ENCODE peak calls at places on chromosomes 16 and 17, in four cellular contexts. E is Panc1, B is GM12878, L is GM23338. Y is an unnamed sample.

GRCh38 chr17:41532947-41533570 is 5.0 kb upstream of the KRT19 start:
- DNase-seq in E (no peak), B (no peak), L (no peak), Y (no peak)

GRCh38 chr17:80395402-80396151 is 19.4 kb upstream of the ENDOV start:
- DNase-seq in E (no peak), B (no peak), L (peak), Y (no peak)

GRCh38 chr16:87460936-87461335 is 31.9 kb downstream of the ZCCHC14 start:
- DNase-seq in E (no peak), B (no peak), L (no peak), Y (no peak)

GRCh38 chr17:78986048-78986648 is 6.4 kb upstream of the LGALS3BP start:
- DNase-seq in E (no peak), B (no peak), L (no peak), Y (no peak)

GRCh38 chr17:18960241-18960665 is 8.3 kb downstream of the SLC5A10 start:
- DNase-seq in E (no peak), B (no peak), L (no peak), Y (no peak)

GRCh38 chr17:65122836-65123756 is 14.1 kb upstream of the RGS9 start:
- DNase-seq in E (no peak), B (peak), L (peak), Y (no peak)

GRCh38 chr16:63287411-63287810 is 1251.2 kb upstream of the CDH8 start:
- DNase-seq in E (no peak), B (no peak), L (no peak), Y (no peak)

GRCh38 chr16:21646721-21647561 is 5.5 kb downstream of the IGSF6 start:
- DNase-seq in E (no peak), B (peak), L (no peak), Y (no peak)

GRCh38 chr16:2973605-2974318 is 4.6 kb downstream of the PAQR4 start:
- DNase-seq in E (no peak), B (no peak), L (no peak), Y (no peak)

GRCh38 chr17:45022655-45023339 is 28.6 kb downstream of the DCAKD start:
- DNase-seq in E (no peak), B (peak), L (no peak), Y (no peak)

GRCh38 chr17:79466562-79467350 is 144.1 kb downstream of the RBFOX3 start:
- DNase-seq in E (no peak), B (no peak), L (no peak), Y (no peak)

GRCh38 chr16:54284931-54285413 is 1.6 kb downstream of the IRX3 start:
- DNase-seq in E (no peak), B (no peak), L (peak), Y (no peak)

GRCh38 chr16:83714286-83714685 is 93.5 kb upstream of the HSBP1 start:
- DNase-seq in E (no peak), B (no peak), L (no peak), Y (no peak)

GRCh38 chr17:81260171-81260570 is 21.1 kb downstream of the NDUFAF8 start:
- DNase-seq in E (no peak), B (no peak), L (no peak), Y (no peak)

GRCh38 chr16:49189286-49189685 is 92.4 kb downstream of the CBLN1 start:
- DNase-seq in E (no peak), B (no peak), L (no peak), Y (no peak)

GRCh38 chr17:74516561-74516960 is 14.7 kb downstream of the CD300LB start:
- DNase-seq in E (no peak), B (no peak), L (no peak), Y (peak)

GRCh38 chr17:58329808-58330543 is 1.4 kb upstream of the TSPOAP1 start:
- DNase-seq in E (no peak), B (peak), L (no peak), Y (no peak)

GRCh38 chr17:82973456-82974135 is 105.8 kb upstream of the METRNL start:
- DNase-seq in E (no peak), B (no peak), L (no peak), Y (peak)

GRCh38 chr16:27238591-27238990 is 30.0 kb downstream of the NSMCE1 start:
- DNase-seq in E (no peak), B (no peak), L (no peak), Y (no peak)

GRCh38 chr16:27236635-27237228 is 31.8 kb downstream of the NSMCE1 start:
- DNase-seq in E (no peak), B (no peak), L (no peak), Y (no peak)

GRCh38 chr16:27238016-27238587 is 30.5 kb downstream of the NSMCE1 start:
- DNase-seq in E (no peak), B (no peak), L (no peak), Y (no peak)

GRCh38 chr16:27235938-27236245 is 32.6 kb downstream of the KDM8 start:
- DNase-seq in E (no peak), B (no peak), L (no peak), Y (no peak)

GRCh38 chr16:27237229-27238015 is 31.1 kb downstream of the NSMCE1 start:
- DNase-seq in E (no peak), B (peak), L (peak), Y (no peak)
- TF ChIP-seq POLR2AphosphoS5 in E (no peak), B (peak), L (no peak), Y (peak)

GRCh38 chr17:70321388-70321787 is 152.1 kb downstream of the KCNJ2 start:
- DNase-seq in E (no peak), B (no peak), L (no peak), Y (no peak)

GRCh38 chr17:70320642-70321345 is 151.5 kb downstream of the KCNJ2 start:
- DNase-seq in E (no peak), B (no peak), L (no peak), Y (no peak)

GRCh38 chr17:70318061-70318460 is 148.7 kb downstream of the KCNJ2 start:
- DNase-seq in E (no peak), B (no peak), L (no peak), Y (no peak)

GRCh38 chr17:70317416-70317815 is 148.1 kb downstream of the KCNJ2 start:
- DNase-seq in E (no peak), B (no peak), L (no peak), Y (no peak)

GRCh38 chr17:70319516-70319915 is 150.2 kb downstream of the KCNJ2 start:
- DNase-seq in E (no peak), B (no peak), L (no peak), Y (no peak)
- TF ChIP-seq CTCF in E (no peak), B (no peak), L (no peak), Y (no peak)

DNA sequence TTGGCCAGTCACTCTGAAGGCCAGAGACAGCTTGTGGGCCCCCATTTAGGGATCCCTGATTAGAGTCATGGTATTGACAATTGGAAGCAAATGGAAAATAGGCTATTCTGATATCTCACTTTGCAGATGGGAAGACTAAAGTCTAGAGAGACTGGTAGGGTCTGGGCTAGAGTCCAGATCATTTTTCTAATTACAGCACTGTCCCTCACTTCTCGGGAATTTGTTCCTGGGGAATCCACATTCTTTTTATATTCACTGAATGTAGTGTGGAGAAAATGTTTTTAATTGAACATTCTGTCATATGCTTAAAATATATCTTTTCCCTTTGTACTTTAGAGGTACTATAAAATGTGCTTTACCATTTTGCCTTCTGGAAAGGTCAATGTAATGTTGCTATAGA is 1.1 kb downstream of the KATNIP start:
- DNase-seq in E (no peak), B (no peak), L (no peak), Y (no peak)
- TF ChIP-seq POLR2AphosphoS5 in E (no peak), B (no peak), L (no peak), Y (no peak)

DNA sequence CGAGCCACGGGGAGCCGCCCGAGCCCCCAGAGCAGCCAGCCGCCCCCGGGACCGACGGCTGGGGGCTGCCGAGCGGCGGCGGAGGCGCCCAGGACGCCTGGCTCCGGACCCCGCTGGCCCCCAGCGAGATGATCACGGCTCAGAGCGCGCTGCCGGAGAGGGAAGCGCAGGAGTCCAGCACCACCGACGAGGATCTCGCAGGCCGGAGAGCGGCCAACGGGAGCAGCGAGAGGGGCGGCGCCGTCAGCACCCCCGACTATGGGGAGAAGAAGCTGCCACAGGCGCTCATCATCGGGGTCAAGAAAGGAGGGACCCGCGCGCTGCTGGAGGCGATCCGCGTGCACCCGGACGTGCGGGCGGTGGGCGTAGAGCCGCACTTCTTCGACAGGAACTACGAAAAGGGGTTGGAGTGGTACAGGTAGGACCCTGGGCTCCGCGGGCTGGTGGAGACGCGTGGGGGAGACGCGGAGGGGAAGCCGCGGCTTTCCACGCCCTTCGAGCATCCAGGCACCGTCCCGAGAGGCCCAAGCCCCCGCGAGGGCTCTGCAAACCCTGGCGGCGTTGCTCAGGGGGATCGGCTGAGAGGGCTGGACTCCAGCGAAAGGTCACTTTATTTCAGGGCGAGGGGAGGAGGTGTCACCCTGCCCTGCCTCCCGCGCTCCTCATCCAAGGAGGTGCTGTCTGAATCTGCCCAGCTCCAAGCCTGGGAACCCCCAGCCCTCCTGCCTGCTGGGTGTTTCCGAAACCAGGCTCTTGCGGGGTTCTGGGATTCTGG is 1.2 kb downstream of the HS3ST4 start:
- DNase-seq in E (no peak), B (no peak), L (peak), Y (no peak)
- TF ChIP-seq CTCF in E (no peak), B (no peak), L (no peak), Y (no peak)

DNA sequence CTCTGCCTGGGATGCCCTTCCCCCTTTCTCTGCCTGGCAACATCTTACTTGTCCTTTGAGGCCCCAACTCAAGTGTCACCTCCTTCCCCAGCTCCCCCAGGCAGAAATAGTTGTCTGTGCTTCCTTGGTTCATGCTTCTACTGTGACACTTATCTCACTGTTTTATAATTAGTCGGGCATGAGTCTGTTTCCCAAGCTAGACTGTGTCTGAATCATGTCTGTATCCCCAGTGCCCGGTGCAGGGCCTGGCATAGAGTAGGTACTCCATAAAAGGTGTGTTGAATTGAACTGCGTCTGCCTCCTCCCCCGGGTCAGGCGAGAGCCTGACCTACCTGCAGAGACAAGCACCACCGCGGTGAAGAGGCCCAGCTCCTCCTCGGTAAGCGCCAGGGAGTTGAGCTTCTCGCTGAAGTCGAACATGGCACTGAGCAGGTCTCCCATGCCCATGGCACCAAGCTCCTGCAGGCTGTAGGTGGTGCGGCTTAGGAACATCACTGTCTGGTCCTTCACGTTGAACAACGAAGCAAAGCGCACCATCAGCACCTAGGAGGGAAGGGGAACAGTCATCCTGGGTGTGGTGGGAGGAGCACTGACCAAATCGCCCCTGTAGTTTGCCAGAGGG is 6.7 kb downstream of the NR1D1 start:
- DNase-seq in E (no peak), B (no peak), L (no peak), Y (peak)
- TF ChIP-seq POLR2AphosphoS5 in E (no peak), B (no peak), L (no peak), Y (no peak)

GRCh38 chr17:49703557-49704277 is 4.0 kb downstream of the SLC35B1 start:
- DNase-seq in E (peak), B (no peak), L (peak), Y (no peak)
- TF ChIP-seq CTCF in E (peak), B (peak), L (peak), Y (no peak)

DNA sequence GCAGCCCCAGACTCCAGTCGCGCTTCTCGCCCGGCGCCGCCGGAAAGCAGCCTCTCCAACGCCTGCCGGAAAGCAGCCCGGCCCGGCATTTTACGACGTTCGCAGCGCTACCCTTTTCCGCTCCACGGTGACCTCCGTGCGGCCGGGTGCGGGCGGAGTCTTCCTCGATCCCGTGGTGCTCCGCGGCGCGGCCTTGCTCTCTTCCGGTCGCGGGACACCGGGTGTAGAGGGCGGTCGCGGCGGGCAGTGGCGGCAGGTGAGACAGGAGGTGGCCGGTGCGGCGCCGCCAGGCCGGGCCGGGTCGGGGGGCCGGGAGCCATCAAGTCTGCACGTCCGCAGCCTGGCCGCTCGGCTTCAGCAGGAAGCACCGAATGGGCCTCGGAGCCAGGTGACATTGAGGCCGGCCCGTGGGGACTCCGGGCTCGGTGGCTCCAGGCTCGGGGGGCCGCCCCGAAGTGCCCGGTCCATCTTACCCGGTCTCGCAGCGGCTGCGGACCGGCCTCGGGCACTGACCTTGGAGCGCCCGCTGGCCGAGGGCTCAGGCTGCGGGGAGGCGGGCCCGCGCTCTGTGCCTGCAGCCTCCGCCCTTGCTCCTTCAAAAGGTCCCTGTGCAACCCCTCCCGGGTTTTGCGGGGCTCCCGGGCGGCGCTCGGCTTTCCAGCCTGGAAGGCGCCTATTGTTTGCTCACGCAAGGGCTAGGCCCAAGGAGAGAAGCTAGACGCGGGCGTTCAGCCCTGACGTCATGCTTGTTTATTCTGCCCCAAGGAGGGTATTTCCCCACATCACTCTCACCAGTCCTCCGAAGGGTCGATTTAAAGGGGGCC is at the start of the genes COX4I1 and EMC8:
- DNase-seq in E (peak), B (peak), L (peak), Y (no peak)
- TF ChIP-seq POLR2AphosphoS5 in E (peak), B (peak), L (peak), Y (peak)

GRCh38 chr17:29125651-29126050 is 54.5 kb downstream of the MYO18A start:
- DNase-seq in E (no peak), B (no peak), L (no peak), Y (no peak)

GRCh38 chr17:29124931-29125270 is 55.3 kb downstream of the MYO18A start:
- DNase-seq in E (no peak), B (no peak), L (no peak), Y (no peak)

GRCh38 chr17:29123111-29123510 is 57.1 kb downstream of the MYO18A start:
- DNase-seq in E (no peak), B (no peak), L (no peak), Y (no peak)

GRCh38 chr17:29126268-29126923 is 53.8 kb downstream of the MYO18A start:
- DNase-seq in E (no peak), B (no peak), L (no peak), Y (no peak)

DNA sequence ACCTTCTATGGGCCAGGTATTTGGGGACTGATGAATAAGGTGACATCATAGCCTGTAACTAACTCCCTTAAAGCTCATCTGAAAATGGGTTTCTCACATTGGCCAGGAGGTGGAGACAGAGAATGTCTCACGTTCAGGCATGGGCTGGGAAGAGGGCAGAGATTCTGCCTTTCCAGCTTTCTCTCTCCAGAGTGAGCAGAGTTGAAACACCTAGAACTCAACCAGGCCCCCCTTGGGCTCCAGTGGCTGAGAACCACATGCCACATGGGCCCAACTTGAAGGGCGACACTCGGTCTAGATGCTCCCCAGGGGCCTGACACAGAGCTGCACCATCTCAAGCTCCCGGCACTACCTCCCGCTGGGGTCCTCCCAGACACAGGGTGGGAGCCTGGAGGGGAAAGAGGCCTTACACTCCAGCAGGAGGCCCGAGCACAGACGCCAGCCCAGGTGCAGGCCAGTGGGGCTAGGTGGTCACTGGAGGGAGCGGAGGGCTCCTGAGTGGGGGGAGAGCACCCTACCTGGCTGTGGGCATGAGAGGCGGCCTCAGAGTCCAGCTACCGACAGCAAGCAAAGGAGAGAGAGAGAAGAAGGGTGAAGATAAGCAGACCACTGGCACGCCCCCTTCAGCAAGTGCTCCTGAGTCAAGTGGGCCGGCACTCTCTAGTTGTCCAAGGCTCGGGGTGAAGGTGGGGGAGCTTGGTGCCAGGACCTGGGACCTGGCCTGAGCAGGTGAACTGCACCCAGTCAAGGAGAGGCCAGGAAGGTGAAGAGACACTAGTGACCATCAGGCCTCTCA is 55.9 kb downstream of the MYO18A start:
- DNase-seq in E (no peak), B (no peak), L (peak), Y (no peak)
- TF ChIP-seq CTCF in E (no peak), B (peak), L (peak), Y (peak)

DNA sequence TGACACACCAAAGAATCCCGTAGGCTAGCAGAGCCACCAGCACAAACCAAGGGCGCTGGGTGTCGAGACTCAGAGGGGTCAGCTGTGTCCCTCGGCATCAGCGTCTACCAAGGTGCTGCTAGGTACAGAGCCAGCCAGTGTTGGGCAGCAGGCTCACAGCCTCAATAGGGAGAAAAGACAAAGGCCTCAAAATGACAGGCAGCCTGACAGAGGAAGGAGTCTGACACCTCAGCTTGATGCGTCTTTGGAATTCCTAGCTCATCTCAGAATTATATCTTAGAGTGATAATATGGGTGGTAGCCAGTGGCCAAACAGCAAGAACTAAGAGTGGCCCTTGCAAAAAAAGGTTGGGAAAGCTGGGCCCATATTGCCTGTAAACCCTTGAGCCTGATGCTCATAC is 45.9 kb downstream of the HS3ST3B1 start:
- DNase-seq in E (no peak), B (no peak), L (no peak), Y (no peak)
- TF ChIP-seq POLR2AphosphoS5 in E (no peak), B (no peak), L (no peak), Y (no peak)

Y was measured in vagina.